ENCODE peak calls at places on chromosomes 11 and 22, in five cellular contexts. H is activated CD8-positive, alpha-beta memory T cell treated with anti-CD3 and anti-CD28 coated beads for 1 hour; F is HEK293T; A is NCI-H446 treated with DMSO at 0.1 percent for 48 hours; B is mesothelial cell of epicardium. J is an unnamed sample.

GRCh38 chr11:110833033-110833484 is 120.8 kb upstream of the ARHGAP20 start:
- DNase-seq in A (no peak), H (no peak), F (no peak), B (no peak), J (no peak)

GRCh38 chr11:30244255-30244654 is 13.4 kb downstream of the FSHB start:
- DNase-seq in A (no peak), B (no peak), F (no peak), H (no peak), J (peak; percentile 8)

GRCh38 chr22:29330291-29330690 is 14.8 kb upstream of the RASL10A start:
- DNase-seq in F (no peak), H (no peak), B (no peak), A (no peak), J (no peak)

GRCh38 chr11:9565822-9566560 is 7.5 kb upstream of the WEE1 start:
- DNase-seq in A (peak; percentile 68), F (peak; percentile 60), B (no peak), H (no peak), J (peak; percentile 92)

GRCh38 chr11:65640483-65641207 is 2.7 kb downstream of the SIPA1 start:
- DNase-seq in F (no peak), B (no peak), H (no peak), A (no peak), J (no peak)

GRCh38 chr11:44725016-44725651 is 1.6 kb upstream of the TSPAN18 start:
- DNase-seq in A (no peak), B (no peak), H (no peak), F (no peak), J (no peak)

GRCh38 chr22:50600541-50600940 is at the start of gene MAPK8IP2:
- DNase-seq in H (no peak), F (peak; percentile 70), A (no peak), B (no peak), J (peak; percentile 45)

GRCh38 chr11:63560506-63561179 is 2.5 kb downstream of the PLAAT2 start:
- DNase-seq in F (no peak), A (no peak), B (no peak), H (no peak), J (no peak)

J was measured in hepatocyte.